ENCODE peak calls at places on chromosomes 13 and 19, in eight cellular contexts. Z is astrocyte of the spinal cord; I is heart right ventricle; F is Peyer's patch; J is foreskin fibroblast; P is CD8-positive, alpha-beta T cell; X is mammary epithelial cell; G is OCI-LY7. V is an unnamed sample.

GRCh38 chr13:93230466-93230865 is 3.9 kb downstream of the GPC6 start:
- DNase-seq in Z (peak; percentile 69), I (no peak), F (no peak), J (peak; percentile 68), P (no peak), X (peak; percentile 73), G (no peak), V (no peak)

GRCh38 chr19:13022859-13023636 is 27.8 kb downstream of the NFIX start:
- DNase-seq in Z (peak; percentile 96), I (peak; percentile 89), F (peak; percentile 71), J (peak; percentile 94), P (no peak), X (peak; percentile 95), G (no peak), V (peak; percentile 64)

GRCh38 chr13:38777347-38778107 is 90.7 kb downstream of the FREM2 start:
- DNase-seq in Z (no peak), I (no peak), F (no peak), J (no peak), P (no peak), X (no peak), G (no peak), V (no peak)

GRCh38 chr13:31008400-31009115 is 76.1 kb downstream of the TEX26 start:
- DNase-seq in Z (peak; percentile 42), I (no peak), F (no peak), J (no peak), P (no peak), X (peak; percentile 34), G (no peak), V (no peak)

GRCh38 chr19:14536926-14537692 is 7.7 kb downstream of the TECR start:
- DNase-seq in Z (no peak), I (peak; percentile 83), F (peak; percentile 92), J (no peak), P (no peak), X (peak; percentile 81), G (peak; percentile 72), V (peak; percentile 55)

GRCh38 chr13:111973186-111974064 is 93.5 kb upstream of the SOX1 start:
- DNase-seq in Z (no peak), I (no peak), F (no peak), J (no peak), P (no peak), X (no peak), G (no peak), V (no peak)

GRCh38 chr19:23402388-23402787 is 7.1 kb upstream of the ZNF91 start:
- DNase-seq in Z (no peak), I (no peak), F (no peak), J (no peak), P (no peak), X (no peak), G (no peak), V (no peak)

GRCh38 chr13:27712421-27712820 is 79.9 kb upstream of the GSX1 start:
- DNase-seq in Z (no peak), I (peak; percentile 12), F (no peak), J (no peak), P (no peak), X (no peak), G (peak; percentile 28), V (no peak)

GRCh38 chr13:109873351-109874123 is 87.2 kb upstream of the IRS2 start:
- DNase-seq in Z (no peak), I (no peak), F (no peak), J (no peak), P (no peak), X (no peak), G (no peak), V (no peak)

GRCh38 chr13:24270639-24271131 is 38.7 kb upstream of the C1QTNF9 start:
- DNase-seq in Z (peak; percentile 61), I (peak; percentile 68), F (peak; percentile 73), J (peak; percentile 40), P (no peak), X (peak; percentile 28), G (no peak), V (peak; percentile 60)

GRCh38 chr19:31459430-31459829 is 110.2 kb upstream of the TSHZ3 start:
- DNase-seq in Z (no peak), I (no peak), F (no peak), J (no peak), P (no peak), X (no peak), G (no peak), V (no peak)

GRCh38 chr19:53520547-53521372 is 17.2 kb upstream of the ZNF331 start:
- DNase-seq in Z (peak; percentile 99), I (peak; percentile 98), F (peak; percentile 90), J (peak; percentile 99), P (peak; percentile 81), X (peak; percentile 97), G (peak; percentile 91), V (peak; percentile 89)

GRCh38 chr19:53193534-53194222 is 520 bp upstream of the ZNF665 start:
- DNase-seq in Z (no peak), I (no peak), F (no peak), J (no peak), P (no peak), X (no peak), G (no peak), V (no peak)

GRCh38 chr19:41341669-41342490 is 11.8 kb downstream of the TGFB1 start:
- DNase-seq in Z (no peak), I (no peak), F (no peak), J (no peak), P (no peak), X (no peak), G (no peak), V (no peak)
- TF ChIP-seq CTCF in Z (no peak), I (no peak), F (no peak), J (no peak), P (no peak), X (peak; percentile 38), G (no peak), V (no peak)

DNA sequence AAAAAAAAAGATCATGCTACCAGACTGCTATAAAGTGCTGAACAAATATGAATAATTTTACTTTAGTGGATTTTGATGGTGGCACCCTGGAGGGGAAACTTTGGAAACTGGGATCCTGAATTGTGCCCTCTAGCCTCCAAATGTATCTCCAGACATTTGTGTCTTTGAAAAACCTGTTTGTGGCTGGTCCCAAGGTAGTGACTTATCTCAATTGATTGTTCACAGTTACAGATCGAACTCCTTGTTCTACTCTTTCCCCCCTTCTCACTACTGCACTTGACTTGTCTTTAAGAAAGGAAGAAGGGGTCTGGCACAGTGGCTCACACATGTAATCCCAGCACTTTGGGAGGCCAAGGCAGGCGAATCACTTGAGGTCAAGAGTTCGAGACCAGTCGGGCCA is 10.5 kb downstream of the RGL3 start:
- DNase-seq in Z (no peak), I (no peak), F (no peak), J (no peak), P (no peak), X (no peak), G (no peak), V (no peak)
- TF ChIP-seq CTCF in Z (no peak), I (no peak), F (no peak), J (no peak), P (no peak), X (no peak), G (no peak), V (no peak)

GRCh38 chr19:11873762-11874161 is 13.8 kb upstream of the ZNF69 start:
- DNase-seq in Z (no peak), I (no peak), F (no peak), J (no peak), P (no peak), X (no peak), G (no peak), V (no peak)
- TF ChIP-seq CTCF in Z (no peak), I (no peak), F (no peak), J (no peak), P (no peak), X (no peak), G (no peak), V (no peak)

GRCh38 chr19:48714759-48715261 is 4.7 kb downstream of the MAMSTR start:
- DNase-seq in Z (no peak), I (no peak), F (peak; percentile 74), J (no peak), P (no peak), X (no peak), G (no peak), V (peak; percentile 17)

GRCh38 chr19:48715276-48715675 is 4.2 kb downstream of the MAMSTR start:
- DNase-seq in Z (no peak), I (peak; percentile 32), F (peak; percentile 56), J (no peak), P (no peak), X (no peak), G (no peak), V (no peak)

GRCh38 chr19:48713864-48714755 is 5.4 kb downstream of the MAMSTR start:
- DNase-seq in Z (peak; percentile 100), I (peak; percentile 99), F (peak; percentile 100), J (peak; percentile 100), P (peak; percentile 94), X (peak; percentile 100), G (peak; percentile 99), V (peak; percentile 99)

GRCh38 chr19:48711106-48711662 is 8.3 kb downstream of the MAMSTR start:
- DNase-seq in Z (no peak), I (no peak), F (no peak), J (no peak), P (no peak), X (no peak), G (no peak), V (no peak)

GRCh38 chr19:48713041-48713863 is 6.3 kb downstream of the MAMSTR start:
- DNase-seq in Z (no peak), I (no peak), F (no peak), J (no peak), P (no peak), X (no peak), G (peak; percentile 30), V (peak; percentile 33)
- TF ChIP-seq CTCF in Z (peak; percentile 41), I (no peak), F (no peak), J (peak; percentile 27), P (peak; percentile 28), X (peak; percentile 30), G (peak; percentile 36), V (no peak)

GRCh38 chr19:9140159-9140874 is at the start of gene ZNF317:
- DNase-seq in Z (peak; percentile 91), I (peak; percentile 95), F (peak; percentile 89), J (peak; percentile 86), P (peak; percentile 80), X (peak; percentile 85), G (peak; percentile 96), V (peak; percentile 86)
- TF ChIP-seq CTCF in Z (no peak), I (no peak), F (no peak), J (no peak), P (no peak), X (no peak), G (no peak), V (no peak)

DNA sequence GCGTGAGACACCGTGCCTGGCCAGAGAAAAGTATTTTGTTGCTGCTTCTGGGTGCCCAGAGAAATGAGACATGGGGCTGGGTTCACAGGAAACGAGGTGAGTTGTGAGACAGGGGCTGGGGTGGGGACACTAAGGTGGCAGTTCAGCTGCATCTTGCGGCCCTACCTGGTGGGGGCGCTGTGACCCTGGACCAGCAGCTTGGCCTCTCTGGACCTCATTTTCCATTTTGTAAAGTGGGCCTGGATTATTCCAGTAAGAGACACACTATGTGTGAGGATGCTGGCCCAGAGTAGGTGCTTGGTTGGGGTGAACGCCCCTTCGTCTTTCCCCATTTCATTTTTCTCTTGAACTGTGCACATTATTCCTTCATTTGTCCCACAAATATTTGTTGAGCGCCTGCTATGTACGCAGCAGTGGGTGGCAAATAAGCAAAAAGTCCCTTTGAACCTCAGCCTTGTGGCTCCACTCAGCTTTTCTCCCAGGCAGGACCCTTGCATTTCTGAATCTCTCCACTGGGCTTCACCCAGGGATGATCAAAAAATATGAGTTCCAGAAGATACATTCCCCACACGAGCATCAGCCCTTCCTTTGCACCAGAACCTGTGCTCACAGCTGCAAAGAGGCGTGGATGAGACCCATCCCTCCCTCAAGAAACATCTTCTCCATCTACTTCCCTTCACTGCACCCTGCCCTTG is 26.6 kb upstream of the OR10H1 start:
- DNase-seq in Z (no peak), I (no peak), F (no peak), J (no peak), P (no peak), X (no peak), G (no peak), V (no peak)
- TF ChIP-seq CTCF in Z (no peak), I (no peak), F (no peak), J (no peak), P (no peak), X (no peak), G (peak; percentile 56), V (no peak)

V was measured in GM20000.